ENCODE peak calls at places on chromosomes 11 and 22, in six cellular contexts. One of them, this sample, is unnamed.

GRCh38 chr22:46139895-46140350 is 10.4 kb upstream of the PPARA start:
- DNase-seq in psoas muscle: peak
- DNase-seq in fibroblast of mammary gland: no peak
- DNase-seq in GM12865: no peak
- DNase-seq in heart right ventricle: peak
- DNase-seq in WERI-Rb-1: no peak
- DNase-seq in this sample: no peak

GRCh38 chr11:65882191-65883057 is 2.8 kb downstream of the CTSW start:
- DNase-seq in GM12865: no peak
- DNase-seq in WERI-Rb-1: no peak
- DNase-seq in fibroblast of mammary gland: no peak
- DNase-seq in psoas muscle: no peak
- DNase-seq in heart right ventricle: no peak
- DNase-seq in this sample: no peak

GRCh38 chr11:2537896-2538855 is 93.4 kb downstream of the KCNQ1 start:
- DNase-seq in psoas muscle: peak
- DNase-seq in heart right ventricle: peak
- DNase-seq in GM12865: no peak
- DNase-seq in WERI-Rb-1: no peak
- DNase-seq in fibroblast of mammary gland: no peak
- DNase-seq in this sample: no peak

GRCh38 chr11:2686360-2687222 is 13.2 kb downstream of the KCNQ1OT1 start:
- DNase-seq in WERI-Rb-1: no peak
- DNase-seq in psoas muscle: no peak
- DNase-seq in fibroblast of mammary gland: no peak
- DNase-seq in heart right ventricle: no peak
- DNase-seq in GM12865: no peak
- DNase-seq in this sample: no peak

GRCh38 chr11:34044664-34045485 is 6.7 kb upstream of the CAPRIN1 start:
- DNase-seq in psoas muscle: peak
- DNase-seq in WERI-Rb-1: no peak
- DNase-seq in fibroblast of mammary gland: peak
- DNase-seq in GM12865: no peak
- DNase-seq in heart right ventricle: no peak
- DNase-seq in this sample: peak

GRCh38 chr22:23904855-23905254 is 10.7 kb downstream of the MIF start:
- DNase-seq in heart right ventricle: peak
- DNase-seq in fibroblast of mammary gland: no peak
- DNase-seq in GM12865: peak
- DNase-seq in psoas muscle: no peak
- DNase-seq in WERI-Rb-1: no peak
- DNase-seq in this sample: no peak

GRCh38 chr22:36237462-36238347 is 1.6 kb downstream of the APOL2 start:
- DNase-seq in WERI-Rb-1: no peak
- DNase-seq in GM12865: peak
- DNase-seq in heart right ventricle: no peak
- DNase-seq in fibroblast of mammary gland: peak
- DNase-seq in psoas muscle: no peak
- DNase-seq in this sample: no peak

GRCh38 chr22:23862103-23862502 is 4.4 kb downstream of the SLC2A11 start:
- DNase-seq in fibroblast of mammary gland: peak
- DNase-seq in heart right ventricle: no peak
- DNase-seq in WERI-Rb-1: peak
- DNase-seq in GM12865: peak
- DNase-seq in psoas muscle: no peak
- DNase-seq in this sample: no peak

GRCh38 chr22:21996175-21996574 is 13.6 kb upstream of the TOP3B start:
- DNase-seq in fibroblast of mammary gland: no peak
- DNase-seq in heart right ventricle: no peak
- DNase-seq in GM12865: no peak
- DNase-seq in WERI-Rb-1: no peak
- DNase-seq in psoas muscle: no peak
- DNase-seq in this sample: no peak

GRCh38 chr11:102332611-102332994 is 14.4 kb upstream of the BIRC2 start:
- DNase-seq in heart right ventricle: no peak
- DNase-seq in fibroblast of mammary gland: peak
- DNase-seq in psoas muscle: no peak
- DNase-seq in GM12865: no peak
- DNase-seq in WERI-Rb-1: no peak
- DNase-seq in this sample: no peak

GRCh38 chr11:995752-996420 is 40.6 kb downstream of the MUC6 start:
- DNase-seq in heart right ventricle: no peak
- DNase-seq in WERI-Rb-1: peak
- DNase-seq in psoas muscle: no peak
- DNase-seq in GM12865: peak
- DNase-seq in fibroblast of mammary gland: peak
- DNase-seq in this sample: no peak

GRCh38 chr11:119081682-119082081 is 3.0 kb upstream of the HMBS start:
- DNase-seq in fibroblast of mammary gland: no peak
- DNase-seq in GM12865: no peak
- DNase-seq in WERI-Rb-1: no peak
- DNase-seq in psoas muscle: no peak
- DNase-seq in heart right ventricle: no peak
- DNase-seq in this sample: no peak

GRCh38 chr22:48943567-48944432 is 883.9 kb downstream of the BRD1 start:
- DNase-seq in fibroblast of mammary gland: no peak
- DNase-seq in GM12865: no peak
- DNase-seq in psoas muscle: no peak
- DNase-seq in heart right ventricle: no peak
- DNase-seq in WERI-Rb-1: peak
- DNase-seq in this sample: no peak

GRCh38 chr11:107733518-107733917 is 21.7 kb upstream of the SLN start:
- DNase-seq in fibroblast of mammary gland: peak
- DNase-seq in WERI-Rb-1: no peak
- DNase-seq in psoas muscle: no peak
- DNase-seq in heart right ventricle: no peak
- DNase-seq in GM12865: peak
- DNase-seq in this sample: no peak

GRCh38 chr11:73818838-73819237 is 31.2 kb downstream of the MRPL48 start:
- DNase-seq in WERI-Rb-1: no peak
- DNase-seq in fibroblast of mammary gland: peak
- DNase-seq in heart right ventricle: no peak
- DNase-seq in psoas muscle: no peak
- DNase-seq in GM12865: no peak
- DNase-seq in this sample: peak

GRCh38 chr11:127492025-127492424 is 491.5 kb upstream of the KIRREL3 start:
- DNase-seq in heart right ventricle: no peak
- DNase-seq in GM12865: no peak
- DNase-seq in WERI-Rb-1: no peak
- DNase-seq in fibroblast of mammary gland: no peak
- DNase-seq in psoas muscle: no peak
- DNase-seq in this sample: peak

GRCh38 chr11:61756452-61757212 is 4.2 kb downstream of the MYRF start:
- DNase-seq in WERI-Rb-1: no peak
- DNase-seq in fibroblast of mammary gland: peak
- DNase-seq in psoas muscle: no peak
- DNase-seq in heart right ventricle: no peak
- DNase-seq in GM12865: peak
- DNase-seq in this sample: no peak

GRCh38 chr11:10373340-10373739 is 68.5 kb downstream of the ADM start:
- DNase-seq in psoas muscle: no peak
- DNase-seq in fibroblast of mammary gland: peak
- DNase-seq in GM12865: no peak
- DNase-seq in WERI-Rb-1: no peak
- DNase-seq in heart right ventricle: no peak
- DNase-seq in this sample: peak

GRCh38 chr11:92122561-92122960 is 102.1 kb upstream of the FAT3 start:
- DNase-seq in fibroblast of mammary gland: no peak
- DNase-seq in GM12865: no peak
- DNase-seq in WERI-Rb-1: no peak
- DNase-seq in heart right ventricle: no peak
- DNase-seq in psoas muscle: no peak
- DNase-seq in this sample: no peak

GRCh38 chr11:120527111-120527748 is 15.7 kb downstream of the GRIK4 start:
- DNase-seq in heart right ventricle: no peak
- DNase-seq in psoas muscle: peak
- DNase-seq in WERI-Rb-1: peak
- DNase-seq in GM12865: no peak
- DNase-seq in fibroblast of mammary gland: peak
- DNase-seq in this sample: peak

GRCh38 chr11:110367571-110367970 is 62.2 kb upstream of the FDX1 start:
- DNase-seq in heart right ventricle: no peak
- DNase-seq in GM12865: no peak
- DNase-seq in fibroblast of mammary gland: peak
- DNase-seq in WERI-Rb-1: no peak
- DNase-seq in psoas muscle: no peak
- DNase-seq in this sample: no peak

GRCh38 chr11:132643239-132643638 is 889.1 kb downstream of the OPCML start:
- DNase-seq in WERI-Rb-1: no peak
- DNase-seq in psoas muscle: no peak
- DNase-seq in GM12865: no peak
- DNase-seq in heart right ventricle: no peak
- DNase-seq in fibroblast of mammary gland: no peak
- DNase-seq in this sample: no peak

GRCh38 chr11:65225284-65226102 is 36.3 kb upstream of the POLA2 start:
- DNase-seq in GM12865: peak
- DNase-seq in WERI-Rb-1: peak
- DNase-seq in fibroblast of mammary gland: peak
- DNase-seq in heart right ventricle: peak
- DNase-seq in psoas muscle: peak
- DNase-seq in this sample: peak

GRCh38 chr22:32815943-32816342 is 14.4 kb downstream of the TIMP3 start:
- DNase-seq in GM12865: no peak
- DNase-seq in psoas muscle: no peak
- DNase-seq in WERI-Rb-1: no peak
- DNase-seq in heart right ventricle: peak
- DNase-seq in fibroblast of mammary gland: no peak
- DNase-seq in this sample: no peak

DNA sequence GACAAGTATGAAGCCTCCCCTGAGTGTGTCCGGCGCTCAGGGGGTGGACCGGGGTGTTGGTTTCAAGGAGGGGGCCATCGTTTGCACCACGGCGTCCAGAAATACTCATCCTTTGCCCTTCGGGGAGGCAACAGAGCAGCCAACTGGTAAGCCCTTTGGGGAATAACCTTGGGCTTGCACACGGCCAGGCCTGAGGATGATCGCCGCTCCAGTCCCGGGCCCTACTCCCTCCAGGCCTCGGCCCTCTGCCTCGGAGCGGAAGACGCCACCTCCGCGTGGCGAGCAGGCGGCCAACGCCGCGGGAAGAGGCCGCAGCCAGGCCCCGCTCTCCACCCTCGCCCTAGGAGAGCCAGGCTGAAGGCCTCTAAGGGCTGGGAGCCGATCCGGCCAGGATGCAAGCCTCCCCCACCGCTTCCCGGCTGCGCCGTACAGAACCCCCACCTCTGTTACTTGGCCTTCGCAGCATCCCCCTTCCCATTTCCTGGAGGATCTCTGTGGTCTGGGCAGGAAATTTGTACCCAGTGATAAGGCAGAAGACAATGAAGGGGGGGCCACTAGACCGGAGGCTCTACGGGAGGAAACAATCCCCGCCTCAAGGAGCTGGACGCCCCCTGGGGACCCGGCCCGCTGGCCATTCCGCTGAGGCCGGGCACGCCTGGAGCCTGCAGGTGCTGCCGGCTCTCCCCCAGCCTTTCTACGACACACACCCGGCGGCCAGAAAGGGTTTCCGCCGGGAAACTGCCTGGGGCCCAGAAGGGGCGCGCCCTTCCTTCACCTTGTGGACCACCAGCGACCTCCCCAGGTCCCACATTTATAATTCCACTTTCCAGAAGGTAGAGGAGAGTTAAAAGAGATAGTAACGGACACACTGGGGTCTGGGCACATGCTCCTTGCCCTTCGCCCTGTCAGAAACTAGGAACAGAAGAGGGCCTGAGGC is 2.6 kb downstream of the ESAM start:
- DNase-seq in GM12865: no peak
- DNase-seq in psoas muscle: peak
- DNase-seq in heart right ventricle: peak
- DNase-seq in fibroblast of mammary gland: no peak
- DNase-seq in WERI-Rb-1: no peak
- DNase-seq in this sample: no peak
- H3K4me3 ChIP-seq in GM12865: no peak
- H3K4me3 ChIP-seq in psoas muscle: peak
- H3K4me3 ChIP-seq in heart right ventricle: peak
- H3K4me3 ChIP-seq in fibroblast of mammary gland: no peak
- H3K4me3 ChIP-seq in WERI-Rb-1: no peak
- H3K4me3 ChIP-seq in this sample: no peak

DNA sequence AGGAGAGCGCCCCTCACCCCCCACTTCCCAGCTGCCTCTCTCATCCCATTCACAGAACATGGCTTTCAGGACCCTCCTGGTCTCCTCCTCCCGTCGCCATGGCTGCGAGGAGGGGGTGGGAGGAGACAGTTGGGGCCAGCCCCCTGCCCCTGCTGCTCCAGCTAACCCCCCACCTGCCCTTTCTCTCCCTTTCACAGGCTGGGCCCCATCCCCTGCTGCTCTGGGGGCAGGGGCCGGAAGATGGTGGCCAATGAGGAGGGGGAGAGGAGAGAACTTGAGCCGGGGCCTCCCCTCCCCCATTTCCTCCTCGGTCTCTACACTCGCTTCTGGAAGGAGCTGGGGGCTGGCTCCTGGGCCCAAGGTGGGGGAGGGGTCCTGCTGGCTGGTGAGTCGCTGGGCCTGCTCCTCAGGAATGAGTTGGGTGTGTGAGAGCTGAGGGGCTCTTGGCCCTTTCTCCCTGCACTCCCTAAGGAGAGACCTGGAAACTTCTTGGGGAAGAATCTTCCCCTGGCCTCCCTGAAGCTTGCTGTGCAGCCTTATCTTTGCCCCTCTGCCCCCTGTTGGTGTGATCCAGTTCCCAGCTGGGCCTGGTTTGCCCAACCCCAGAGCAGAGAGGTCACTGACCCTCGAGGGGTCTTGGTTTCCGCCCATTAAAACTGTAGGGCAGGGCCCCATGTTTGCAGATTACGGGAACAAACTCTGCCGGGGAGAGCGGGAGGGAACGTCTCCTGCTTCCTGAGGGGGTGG is 10.2 kb downstream of the YPEL4 start:
- DNase-seq in psoas muscle: no peak
- DNase-seq in WERI-Rb-1: no peak
- DNase-seq in fibroblast of mammary gland: peak
- DNase-seq in GM12865: no peak
- DNase-seq in heart right ventricle: no peak
- DNase-seq in this sample: peak
- TF ChIP-seq CTCF in psoas muscle: no peak
- TF ChIP-seq CTCF in WERI-Rb-1: no peak
- TF ChIP-seq CTCF in fibroblast of mammary gland: no peak
- TF ChIP-seq CTCF in GM12865: no peak
- TF ChIP-seq CTCF in heart right ventricle: no peak
- TF ChIP-seq CTCF in this sample: peak

GRCh38 chr22:19173047-19174035 is 5.2 kb downstream of the SLC25A1 start:
- DNase-seq in WERI-Rb-1: no peak
- DNase-seq in heart right ventricle: no peak
- DNase-seq in fibroblast of mammary gland: peak
- DNase-seq in GM12865: no peak
- DNase-seq in psoas muscle: no peak
- DNase-seq in this sample: no peak
- H3K4me3 ChIP-seq in WERI-Rb-1: no peak
- H3K4me3 ChIP-seq in heart right ventricle: no peak
- H3K4me3 ChIP-seq in fibroblast of mammary gland: peak
- H3K4me3 ChIP-seq in GM12865: peak
- H3K4me3 ChIP-seq in psoas muscle: peak
- H3K4me3 ChIP-seq in this sample: peak

DNA sequence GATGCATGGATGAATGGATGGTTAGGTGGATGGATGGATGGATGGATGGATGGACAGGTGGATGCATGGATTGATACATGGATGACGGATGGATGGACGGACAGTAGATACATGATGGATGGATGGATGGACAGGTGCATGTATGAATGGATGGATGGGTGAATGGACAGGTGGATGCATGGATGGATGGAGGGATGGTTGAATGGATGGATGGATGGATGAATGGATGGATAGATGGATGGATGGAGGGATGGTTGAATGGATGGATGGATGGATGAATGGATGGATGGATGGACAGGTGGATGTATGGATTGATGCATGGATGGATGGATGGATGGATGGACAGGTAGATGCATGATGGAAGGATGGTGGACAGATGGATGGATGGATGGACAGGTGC is 51.7 kb downstream of the MACROD1 start:
- DNase-seq in fibroblast of mammary gland: no peak
- DNase-seq in GM12865: no peak
- DNase-seq in psoas muscle: no peak
- DNase-seq in heart right ventricle: no peak
- DNase-seq in WERI-Rb-1: no peak
- DNase-seq in this sample: no peak
- TF ChIP-seq CTCF in fibroblast of mammary gland: no peak
- TF ChIP-seq CTCF in GM12865: no peak
- TF ChIP-seq CTCF in psoas muscle: no peak
- TF ChIP-seq CTCF in heart right ventricle: no peak
- TF ChIP-seq CTCF in WERI-Rb-1: no peak
- TF ChIP-seq CTCF in this sample: no peak

This sample was measured in astrocyte of the cerebellum.